ENCODE peak calls at places on chromosomes 4 and X, in four cellular contexts. G is pancreas, W is lower lobe of right lung, X is adrenal gland. D is an unnamed sample. For H3K27me3, the result is how much of the 10 kb centered on the place peaks cover.

GRCh38 chr4:42636591-42636990 is 20.3 kb downstream of the ATP8A1 start:
- DNase-seq in G (no peak), W (no peak), X (no peak), D (no peak)

GRCh38 chr4:6368601-6369000 is 99.0 kb downstream of the WFS1 start:
- DNase-seq in G (peak), W (no peak), X (no peak), D (no peak)

GRCh38 chr4:8645753-8646124 is 53.2 kb downstream of the CPZ start:
- DNase-seq in G (no peak), W (peak), X (no peak), D (no peak)

GRCh38 chrX:8846271-8846670 is 45.1 kb upstream of the FAM9A start:
- DNase-seq in G (no peak), W (no peak), X (no peak), D (no peak)

GRCh38 chr4:142110136-142110535 is 473.8 kb downstream of the IL15 start:
- DNase-seq in G (no peak), W (no peak), X (no peak), D (no peak)

GRCh38 chr4:14176613-14177012 is 549.1 kb upstream of the BOD1L1 start:
- DNase-seq in G (no peak), W (no peak), X (no peak), D (no peak)

GRCh38 chr4:61753739-61754138 is 553.6 kb downstream of the ADGRL3 start:
- DNase-seq in G (no peak), W (no peak), X (no peak), D (no peak)

GRCh38 chr4:145523117-145523516 is 41.5 kb downstream of the SMAD1 start:
- DNase-seq in G (no peak), W (no peak), X (no peak), D (no peak)

GRCh38 chr4:86831262-86832090 is 17.7 kb downstream of the SLC10A6 start:
- DNase-seq in G (no peak), W (peak), X (peak), D (no peak)

GRCh38 chrX:38805294-38806053 is 4.2 kb downstream of the MID1IP1 start:
- DNase-seq in G (peak), W (peak), X (peak), D (peak)

GRCh38 chr4:37540486-37540885 is 145.7 kb downstream of the RELL1 start:
- DNase-seq in G (no peak), W (no peak), X (no peak), D (no peak)

GRCh38 chrX:108148524-108148923 is 56.9 kb downstream of the ATG4A start:
- DNase-seq in G (no peak), W (no peak), X (no peak), D (no peak)

GRCh38 chr4:84920591-84920990 is 45.9 kb downstream of the WDFY3 start:
- DNase-seq in G (no peak), W (no peak), X (no peak), D (no peak)

GRCh38 chr4:162011039-162011438 is 152.8 kb downstream of the FSTL5 start:
- DNase-seq in G (no peak), W (no peak), X (no peak), D (no peak)

GRCh38 chrX:24148535-24149345 is 789 bp upstream of the ZFX start:
- DNase-seq in G (no peak), W (peak), X (peak), D (no peak)

GRCh38 chr4:154332681-154333421 is 158.7 kb downstream of the DCHS2 start:
- DNase-seq in G (peak), W (peak), X (no peak), D (peak)

GRCh38 chrX:47243351-47243750 is 10.5 kb downstream of the USP11 start:
- DNase-seq in G (no peak), W (no peak), X (no peak), D (no peak)

GRCh38 chr4:55758081-55758480 is 61.5 kb upstream of the EXOC1L start:
- DNase-seq in G (no peak), W (no peak), X (no peak), D (no peak)

GRCh38 chr4:120694973-120695372 is 227.6 kb downstream of the PRDM5 start:
- DNase-seq in G (peak), W (no peak), X (peak), D (no peak)

GRCh38 chr4:187993827-187994226 is 1.7 kb upstream of the ZFP42 start:
- DNase-seq in G (no peak), W (no peak), X (no peak), D (no peak)

GRCh38 chrX:153828308-153828707 is 2.0 kb downstream of the PDZD4 start:
- DNase-seq in G (no peak), W (no peak), X (no peak), D (no peak)
- H3K27ac ChIP-seq in G (no peak), W (no peak), X (no peak), D (no peak)

DNA sequence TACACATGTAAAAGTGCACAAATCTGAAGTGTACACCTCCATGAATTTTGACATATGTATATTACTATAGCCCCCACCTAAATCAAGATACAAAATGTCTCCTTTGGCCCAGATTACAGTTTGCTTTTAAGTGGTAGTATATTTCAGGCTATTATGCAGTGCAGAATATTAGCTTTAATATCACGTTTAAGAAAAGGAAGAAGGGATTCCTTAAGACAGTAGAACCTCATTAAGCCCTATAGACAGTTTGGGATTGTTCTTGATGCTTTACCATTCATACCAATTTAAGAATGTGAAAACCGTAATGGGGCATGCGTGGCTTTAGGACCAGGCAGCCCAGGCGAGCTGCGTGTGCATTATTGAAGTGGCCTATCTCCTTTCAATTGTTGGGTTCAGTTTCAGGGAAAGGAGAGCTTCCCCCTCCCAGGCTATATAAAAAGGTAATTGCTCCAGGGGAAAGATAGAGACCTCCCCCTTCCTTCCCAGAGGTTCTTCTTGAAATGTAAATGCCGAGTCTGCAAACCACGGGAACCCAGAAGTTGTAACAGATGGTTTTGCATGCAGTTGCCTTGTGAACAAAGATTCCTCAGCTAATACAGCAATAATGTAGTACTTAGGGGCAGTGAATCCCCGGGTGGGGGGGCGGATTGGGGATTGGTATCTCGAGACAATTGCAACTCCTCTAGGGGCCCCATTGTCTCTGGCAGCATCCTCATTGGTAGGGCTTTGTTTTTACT is 106.1 kb downstream of the UCHL1 start:
- DNase-seq in G (no peak), W (no peak), X (no peak), D (no peak)
- H3K27me3 ChIP-seq in G (under half), W (under half), X (under half), D (under half)

GRCh38 chr4:170025523-170026252 is 507 bp downstream of the MFAP3L start:
- DNase-seq in G (peak), W (peak), X (no peak), D (no peak)

GRCh38 chr4:170026253-170026991 is at the start of gene MFAP3L:
- DNase-seq in G (peak), W (peak), X (peak), D (peak)

GRCh38 chr4:170022211-170022610 is 4.0 kb downstream of the MFAP3L start:
- DNase-seq in G (no peak), W (no peak), X (no peak), D (no peak)

GRCh38 chr4:170030121-170030520 is 3.9 kb upstream of the MFAP3L start:
- DNase-seq in G (no peak), W (no peak), X (no peak), D (no peak)

DNA sequence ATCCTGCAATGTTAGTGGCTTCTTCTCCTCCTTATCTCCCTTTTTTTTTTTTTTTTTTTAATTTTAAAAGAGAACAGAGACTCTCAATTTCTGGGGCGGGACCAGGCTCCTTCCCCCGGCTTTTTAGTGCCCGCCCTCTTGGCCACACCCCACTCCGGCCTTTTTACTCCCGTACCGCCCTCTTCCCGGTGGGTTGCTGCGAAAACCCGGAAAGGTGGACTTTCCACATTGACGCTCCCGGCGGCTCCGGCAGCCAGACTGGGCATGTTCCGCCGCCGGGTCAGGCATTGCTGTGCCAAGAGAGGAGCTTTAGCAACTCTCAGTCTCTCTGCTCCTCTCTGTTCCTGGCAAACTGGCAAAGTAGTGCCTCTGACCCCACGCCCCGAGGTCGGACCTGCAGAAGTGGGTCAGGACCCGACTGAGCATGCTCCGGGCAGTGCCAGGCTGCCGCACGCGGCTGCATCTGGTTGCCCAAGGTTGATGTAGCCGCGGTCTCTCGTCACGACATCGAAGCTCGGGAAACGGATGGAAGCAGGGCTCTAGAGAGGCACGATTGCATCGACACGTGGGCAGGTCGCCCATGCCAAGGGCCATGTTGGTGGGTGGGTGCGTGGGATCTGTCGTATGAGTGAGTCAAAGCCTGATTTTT is 1.1 kb upstream of the MFAP3L start:
- DNase-seq in G (peak), W (peak), X (peak), D (peak)
- H3K27ac ChIP-seq in G (peak), W (peak), X (peak), D (peak)

DNA sequence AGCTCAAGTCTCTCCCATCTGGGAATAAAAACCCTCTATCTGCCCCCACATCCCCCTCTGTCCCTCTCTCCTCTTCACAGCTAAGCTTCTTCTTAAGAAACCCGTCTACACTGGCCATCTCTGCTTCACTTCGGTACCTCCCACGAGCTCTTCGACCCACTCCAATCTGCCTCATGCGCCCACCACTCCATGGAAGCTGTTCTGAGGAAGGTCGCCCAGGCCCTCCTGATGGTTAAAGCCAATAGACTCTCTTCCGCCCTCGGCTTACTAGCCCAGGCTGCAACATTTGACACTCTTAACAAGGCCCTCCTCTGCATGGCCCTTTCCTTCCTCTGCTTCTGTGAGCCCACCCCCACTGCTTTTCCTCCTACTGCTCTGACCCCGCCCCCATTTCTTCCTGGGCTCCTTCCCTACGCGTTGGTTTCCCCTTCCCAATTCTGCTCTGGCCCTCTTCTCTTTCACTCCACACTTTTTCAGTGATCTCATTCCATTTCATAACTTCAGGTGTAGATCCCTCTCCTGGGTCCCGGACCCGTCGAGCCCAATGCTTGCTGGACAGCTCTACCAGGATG is 11.8 kb downstream of the IQSEC2 start:
- DNase-seq in G (no peak), W (no peak), X (peak), D (no peak)
- H3K27me3 ChIP-seq in G (under half), W (under half), X (under half), D (under half)

GRCh38 chrX:26922278-26922677 is 540.9 kb downstream of the PPP4R3C start:
- DNase-seq in G (no peak), W (no peak), X (no peak), D (no peak)
- H3K27ac ChIP-seq in G (no peak), W (no peak), X (no peak), D (no peak)

DNA sequence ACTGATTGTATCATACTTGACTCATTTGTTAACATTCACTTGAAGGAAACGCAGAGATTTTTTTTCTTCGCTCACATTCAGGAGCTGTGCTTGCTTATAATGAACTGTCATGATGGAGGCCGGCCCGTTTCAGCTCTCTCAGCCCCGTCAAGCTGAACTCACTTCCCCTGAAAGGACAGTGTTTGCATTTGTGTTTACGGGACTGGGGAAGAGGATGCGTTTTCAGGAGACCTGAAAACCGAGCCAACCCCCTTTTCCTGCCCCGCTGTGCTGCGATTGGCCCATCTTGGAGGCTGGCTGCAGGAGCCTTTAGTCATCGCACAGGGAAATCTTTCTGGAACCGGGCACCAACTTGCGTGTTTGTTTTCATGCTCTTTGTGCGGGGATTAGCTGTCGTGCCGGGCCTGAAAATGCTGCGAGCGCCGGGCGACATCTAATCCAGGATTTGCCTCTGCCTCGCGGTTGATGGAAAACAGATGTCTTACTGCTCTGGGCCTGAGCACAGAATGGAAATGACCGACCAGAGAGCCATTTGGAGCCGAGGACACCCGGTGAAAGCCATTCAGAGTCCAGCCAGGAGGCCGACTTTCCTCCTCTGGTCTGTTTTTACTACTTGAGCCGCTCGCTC is 18.0 kb downstream of the TRIM2 start:
- DNase-seq in G (no peak), W (no peak), X (peak), D (peak)
- H3K27me3 ChIP-seq in G (under half), W (under half), X (under half), D (under half)

GRCh38 chr4:71614626-71615025 is 169.3 kb downstream of the GC start:
- DNase-seq in G (no peak), W (no peak), X (no peak), D (no peak)
- H3K27ac ChIP-seq in G (no peak), W (no peak), X (no peak), D (no peak)

GRCh38 chrX:76184276-76184675 is 11.4 kb downstream of the PBDC1 start:
- DNase-seq in G (no peak), W (no peak), X (no peak), D (no peak)
- H3K27me3 ChIP-seq in G (under half), W (under half), X (under half), D (under half)

GRCh38 chrX:15855562-15856256 is 1.1 kb upstream of the AP1S2 start:
- DNase-seq in G (no peak), W (no peak), X (no peak), D (no peak)
- H3K27ac ChIP-seq in G (peak), W (peak), X (peak), D (peak)

GRCh38 chrX:99719140-99719539 is 690.9 kb downstream of the PCDH19 start:
- DNase-seq in G (no peak), W (no peak), X (no peak), D (no peak)

GRCh38 chrX:99722094-99722493 is 688.0 kb downstream of the PCDH19 start:
- DNase-seq in G (no peak), W (no peak), X (no peak), D (no peak)

DNA sequence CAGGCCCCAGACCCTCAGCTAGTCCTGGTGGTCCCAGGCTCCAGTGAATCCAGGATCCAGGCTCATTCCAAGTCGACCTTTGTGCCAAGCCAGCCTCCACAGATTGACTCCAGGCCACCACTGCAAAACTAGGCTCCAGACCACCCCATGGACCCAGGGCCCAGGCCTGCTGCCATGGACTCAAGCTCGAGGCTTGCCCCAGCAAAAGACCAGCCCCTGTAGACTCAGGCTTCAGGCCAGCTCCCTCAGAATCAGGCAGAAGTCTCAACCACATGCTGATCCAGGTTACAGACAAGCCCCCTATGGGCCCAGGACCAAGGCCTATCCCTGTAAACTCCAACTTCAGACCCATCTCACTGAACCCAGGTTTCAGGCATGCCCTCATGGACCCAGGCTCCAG is 692.4 kb downstream of the PCDH19 start:
- DNase-seq in G (no peak), W (no peak), X (no peak), D (no peak)
- H3K27me3 ChIP-seq in G (under half), W (under half), X (under half), D (under half)

D was measured in effector memory CD4-positive, alpha-beta T cell.